ENCODE peak calls at places on chromosomes 2 and 18, in five cellular contexts. Q is HepG2, M is K562, P is GM12878, V is H1. L is an unnamed sample.

GRCh38 chr18:56127322-56128099 is 510.9 kb downstream of the TXNL1 start:
- DNase-seq in Q (no peak), M (no peak), P (no peak), V (no peak), L (no peak)

GRCh38 chr18:4454548-4455112 is 477 bp downstream of the DLGAP1 start:
- DNase-seq in Q (no peak), M (no peak), P (no peak), V (peak), L (peak)

GRCh38 chr18:68121308-68121707 is 593.6 kb downstream of the TMX3 start:
- DNase-seq in Q (no peak), M (no peak), P (no peak), V (no peak), L (peak)

GRCh38 chr2:234964631-234965461 is 13.0 kb downstream of the SH3BP4 start:
- DNase-seq in Q (no peak), M (no peak), P (no peak), V (no peak), L (no peak)

GRCh38 chr2:231683292-231683898 is 24.9 kb upstream of the PTMA start:
- DNase-seq in Q (no peak), M (no peak), P (no peak), V (no peak), L (no peak)

GRCh38 chr18:7116001-7116831 is 1.4 kb downstream of the LAMA1 start:
- DNase-seq in Q (no peak), M (no peak), P (no peak), V (peak), L (peak)

GRCh38 chr2:236803621-236804020 is 234.0 kb downstream of the ACKR3 start:
- DNase-seq in Q (no peak), M (no peak), P (no peak), V (peak), L (peak)

GRCh38 chr2:162333968-162334367 is 10.0 kb upstream of the GCA start:
- DNase-seq in Q (peak), M (no peak), P (no peak), V (no peak), L (peak)

GRCh38 chr18:9619545-9619944 is 5.2 kb upstream of the PPP4R1 start:
- DNase-seq in Q (no peak), M (no peak), P (no peak), V (no peak), L (no peak)

GRCh38 chr2:23420091-23420839 is 35.3 kb downstream of the KLHL29 start:
- DNase-seq in Q (no peak), M (no peak), P (no peak), V (peak), L (no peak)

GRCh38 chr2:214630402-214631035 is 179.0 kb downstream of the BARD1 start:
- DNase-seq in Q (no peak), M (no peak), P (no peak), V (no peak), L (no peak)

DNA sequence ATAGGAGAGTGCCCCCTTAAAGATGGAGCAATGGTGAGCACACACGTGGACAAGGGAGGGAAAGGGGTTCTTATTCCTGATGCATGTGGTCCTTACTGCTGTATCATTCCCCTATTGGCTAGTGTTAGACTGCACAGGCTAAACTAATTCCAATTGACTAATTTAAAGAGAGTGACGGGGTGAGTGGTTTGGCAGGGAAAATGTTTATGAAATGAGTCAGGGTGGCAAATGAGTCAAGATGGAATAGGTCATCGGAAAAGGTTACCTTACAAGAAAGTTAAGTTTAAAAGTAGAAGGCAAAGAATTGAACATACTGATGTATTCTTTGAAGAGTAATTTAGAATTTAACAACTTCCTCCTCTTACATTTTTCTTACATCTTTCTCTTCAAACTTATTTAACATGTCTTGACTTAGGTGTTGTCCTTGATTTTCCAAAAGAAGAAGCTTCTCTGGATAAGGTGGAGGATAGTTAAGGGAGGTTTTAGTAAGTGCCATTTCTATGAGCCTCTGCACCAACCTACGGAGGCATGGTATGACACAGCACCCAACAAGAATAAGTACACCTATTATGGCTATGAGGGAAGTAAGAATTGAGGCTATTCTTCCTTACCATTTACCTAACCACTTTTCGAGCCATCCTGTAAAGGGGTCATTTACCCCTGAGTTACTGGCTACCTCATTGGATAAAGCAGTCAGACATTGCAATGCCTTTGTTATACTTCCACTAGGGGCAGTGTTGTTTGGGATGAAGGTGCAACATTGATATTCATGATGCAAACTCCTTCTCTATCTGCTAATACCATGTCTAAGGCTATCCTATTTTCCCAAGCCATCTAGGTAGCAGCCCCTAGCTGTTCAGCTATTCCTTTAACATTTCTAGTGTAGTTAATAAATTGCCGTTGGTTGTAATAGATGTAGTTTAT is 1345.8 kb upstream of the LRRTM1 start:
- DNase-seq in Q (no peak), M (no peak), P (no peak), V (no peak), L (peak)
- TF ChIP-seq CREB1 in Q (no peak), M (no peak), P (no peak), V (no peak), L (no peak)

DNA sequence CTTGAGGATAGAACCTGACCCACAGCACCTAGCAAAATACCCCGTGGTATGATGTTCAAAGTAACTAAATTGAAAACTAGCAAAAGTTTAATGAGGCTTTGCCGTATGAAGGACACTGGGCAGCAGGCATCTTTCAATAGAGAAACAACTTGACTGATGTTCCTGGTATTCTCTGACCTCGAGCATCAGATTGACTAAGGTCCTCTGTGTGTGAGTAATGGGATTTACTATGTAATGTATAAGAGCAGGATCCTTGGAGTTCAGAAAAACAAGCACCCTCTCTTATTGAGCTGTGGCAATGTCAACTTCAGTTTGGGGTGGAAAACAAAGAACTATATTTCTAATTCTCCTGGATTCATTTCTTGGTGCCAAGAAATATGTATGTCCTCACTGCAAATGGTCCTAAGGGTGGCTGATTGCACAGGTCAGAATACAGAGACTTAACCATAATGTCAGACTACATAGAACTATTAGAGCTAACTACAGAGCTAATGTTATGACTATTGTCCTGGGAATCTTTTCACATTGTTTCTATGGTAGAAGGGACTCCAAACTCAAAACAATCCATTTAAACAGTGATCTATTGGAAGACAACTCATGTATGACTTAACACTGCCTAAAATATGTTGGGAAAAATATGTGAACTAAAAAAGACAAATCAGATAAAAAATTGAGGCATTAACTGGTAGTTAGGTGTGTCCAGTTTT is 4.4 kb downstream of the TNFAIP6 start:
- DNase-seq in Q (no peak), M (no peak), P (no peak), V (no peak), L (no peak)
- H2AFZ ChIP-seq in Q (no peak), M (no peak), P (no peak), V (no peak), L (no peak)

GRCh38 chr18:28582724-28583123 is 405.8 kb upstream of the CDH2 start:
- DNase-seq in Q (no peak), M (no peak), P (no peak), V (no peak), L (no peak)
- TF ChIP-seq EZH2 in Q (no peak), M (no peak), P (no peak), V (no peak), L (no peak)

DNA sequence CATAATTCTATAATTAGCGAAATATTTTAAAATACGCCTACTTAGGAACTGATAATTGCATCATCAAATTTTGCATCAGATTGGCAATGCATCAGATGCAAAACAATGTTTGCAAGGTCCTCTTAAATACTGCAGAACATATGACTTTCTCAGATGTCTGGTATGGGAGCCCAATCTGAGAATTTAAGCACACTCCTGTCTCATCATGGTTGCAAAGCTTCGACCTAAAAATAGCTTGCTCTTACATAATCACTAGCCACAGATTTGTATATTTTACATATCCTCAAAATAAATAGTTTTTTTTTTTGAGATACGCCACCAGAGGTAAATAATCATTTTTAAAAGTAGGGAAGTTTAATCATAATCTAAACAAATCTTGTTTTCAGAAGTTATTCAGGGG is 123.2 kb downstream of the CABYR start:
- DNase-seq in Q (no peak), M (no peak), P (no peak), V (no peak), L (no peak)
- TF ChIP-seq CREB1 in Q (no peak), M (no peak), P (no peak), V (no peak), L (no peak)

DNA sequence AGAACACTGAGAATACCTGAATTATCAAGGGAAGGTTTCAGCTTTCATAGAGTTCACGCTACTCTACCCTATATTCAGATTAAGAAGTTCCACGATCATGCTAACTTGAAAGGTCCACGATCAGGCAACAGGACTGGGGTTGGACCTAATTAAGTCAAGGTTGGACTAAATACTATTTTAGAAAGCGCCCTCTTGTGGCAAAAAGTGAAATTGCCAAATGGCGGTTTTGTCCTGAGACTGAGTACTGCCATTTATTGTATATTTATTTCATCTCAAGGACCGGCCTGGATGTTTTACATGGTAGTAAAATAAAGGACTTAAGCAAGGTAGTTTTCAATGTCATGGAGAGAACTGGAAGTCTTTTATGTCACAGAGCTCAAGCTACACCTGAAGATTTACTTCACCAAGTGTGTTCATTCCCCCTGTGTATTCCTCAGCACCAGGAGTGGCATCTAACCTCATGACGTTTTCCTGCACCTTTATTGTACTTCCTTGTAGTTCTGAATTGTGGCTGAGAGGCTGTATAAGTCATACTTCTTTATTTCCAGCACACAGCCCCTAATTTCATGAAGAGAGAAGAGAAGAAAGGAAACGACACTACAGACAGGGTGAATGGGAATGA is 56.8 kb downstream of the SRD5A2 start:
- DNase-seq in Q (peak), M (peak), P (no peak), V (peak), L (peak)
- H2AFZ ChIP-seq in Q (no peak), M (no peak), P (no peak), V (peak), L (no peak)

GRCh38 chr2:104120144-104120543 is 733.8 kb upstream of the POU3F3 start:
- DNase-seq in Q (no peak), M (no peak), P (no peak), V (no peak), L (no peak)

GRCh38 chr2:104127049-104127770 is 726.7 kb upstream of the POU3F3 start:
- DNase-seq in Q (no peak), M (no peak), P (no peak), V (no peak), L (no peak)

DNA sequence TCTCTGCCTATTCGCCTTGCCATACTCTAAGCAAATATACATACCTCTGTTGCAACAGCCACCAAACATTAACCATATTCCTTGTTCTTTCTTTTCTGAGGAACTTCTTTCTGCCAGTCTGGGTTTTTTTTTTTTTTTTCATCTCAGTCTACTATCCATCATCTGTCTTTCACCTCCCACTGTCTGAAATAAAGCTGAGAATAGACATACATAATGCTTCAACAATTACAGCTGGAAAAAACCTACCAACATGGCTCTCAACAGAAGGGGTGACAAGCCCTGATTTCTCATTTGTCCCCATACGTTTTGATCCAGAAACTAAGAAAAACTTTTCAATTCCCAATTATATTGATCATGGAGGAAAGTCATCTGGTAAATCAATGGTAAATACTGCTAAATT is 728.8 kb upstream of the POU3F3 start:
- DNase-seq in Q (no peak), M (no peak), P (no peak), V (no peak), L (no peak)
- TF ChIP-seq EZH2 in Q (no peak), M (no peak), P (no peak), V (no peak), L (no peak)